ENCODE peak calls at places on chromosomes 2 and 18, in four cellular contexts. F is WTC11, W is HepG2, A is GM12878. X is an unnamed sample.

GRCh38 chr2:162153608-162154224 is 1.7 kb upstream of the GCG start:
- DNase-seq in F (peak; percentile 65), W (peak; percentile 56), A (no peak), X (peak; percentile 44)

GRCh38 chr2:166118180-166118579 is 9.6 kb downstream of the SCN1A start:
- DNase-seq in F (no peak), W (no peak), A (no peak), X (no peak)

GRCh38 chr2:225274751-225275150 is 124.8 kb upstream of the NYAP2 start:
- DNase-seq in F (no peak), W (no peak), A (no peak), X (no peak)

GRCh38 chr18:24063121-24063731 is 48.7 kb downstream of the TTC39C start:
- DNase-seq in F (no peak), W (peak; percentile 21), A (no peak), X (no peak)

GRCh38 chr2:162934191-162934590 is 95.6 kb upstream of the KCNH7 start:
- DNase-seq in F (no peak), W (no peak), A (no peak), X (no peak)

GRCh38 chr2:217366996-217367395 is 507.1 kb upstream of the TNP1 start:
- DNase-seq in F (no peak), W (no peak), A (no peak), X (no peak)

GRCh38 chr2:74577448-74577847 is 22.9 kb downstream of the DOK1 start:
- DNase-seq in F (no peak), W (no peak), A (no peak), X (no peak)

GRCh38 chr2:30628341-30628740 is 178.9 kb downstream of the CAPN13 start:
- DNase-seq in F (no peak), W (no peak), A (no peak), X (no peak)

GRCh38 chr2:8310557-8311455 is 371.1 kb upstream of the ID2 start:
- DNase-seq in F (no peak), W (no peak), A (no peak), X (no peak)

GRCh38 chr2:52431352-52431760 is 1336.2 kb upstream of the CHAC2 start:
- DNase-seq in F (no peak), W (no peak), A (no peak), X (no peak)

GRCh38 chr18:77711096-77711495 is 461.4 kb downstream of the GALR1 start:
- DNase-seq in F (no peak), W (no peak), A (no peak), X (no peak)

GRCh38 chr2:42001696-42002331 is 46.0 kb upstream of the PKDCC start:
- DNase-seq in F (no peak), W (no peak), A (no peak), X (no peak)

GRCh38 chr2:186543561-186544131 is 46.2 kb upstream of the ITGAV start:
- DNase-seq in F (no peak), W (no peak), A (no peak), X (no peak)

GRCh38 chr2:44774826-44775492 is 166.5 kb upstream of the SIX3 start:
- DNase-seq in F (no peak), W (no peak), A (no peak), X (no peak)

GRCh38 chr18:46174317-46175039 is 70.3 kb downstream of the HAUS1 start:
- DNase-seq in F (peak; percentile 53), W (no peak), A (no peak), X (peak; percentile 51)

GRCh38 chr2:203739351-203739750 is 32.9 kb downstream of the CD28 start:
- DNase-seq in F (no peak), W (no peak), A (no peak), X (no peak)

GRCh38 chr18:7729858-7730257 is 162.7 kb downstream of the PTPRM start:
- DNase-seq in F (no peak), W (no peak), A (no peak), X (no peak)

GRCh38 chr2:37782155-37782673 is 110.8 kb upstream of the CDC42EP3 start:
- DNase-seq in F (no peak), W (no peak), A (no peak), X (no peak)

GRCh38 chr2:28544405-28544914 is 48.6 kb downstream of the PLB1 start:
- DNase-seq in F (no peak), W (peak; percentile 92), A (no peak), X (peak; percentile 20)
- TF ChIP-seq CBFB in F (no peak), W (peak; percentile 63), A (no peak), X (no peak)

GRCh38 chr2:230793573-230794359 is 71.0 kb upstream of the ITM2C start:
- DNase-seq in F (no peak), W (no peak), A (no peak), X (no peak)
- TF ChIP-seq CBFB in F (no peak), W (no peak), A (peak; percentile 64), X (no peak)

GRCh38 chr2:236570081-236570979 is 705 bp downstream of the ACKR3 start:
- DNase-seq in F (no peak), W (no peak), A (no peak), X (no peak)

GRCh38 chr2:236568922-236569592 is 568 bp upstream of the ACKR3 start:
- DNase-seq in F (no peak), W (no peak), A (no peak), X (no peak)

GRCh38 chr2:236569593-236569973 is at the start of gene ACKR3:
- DNase-seq in F (peak; percentile 77), W (peak; percentile 41), A (peak; percentile 89), X (peak; percentile 11)

GRCh38 chr2:236566596-236566995 is 3.0 kb upstream of the ACKR3 start:
- DNase-seq in F (no peak), W (no peak), A (no peak), X (no peak)

DNA sequence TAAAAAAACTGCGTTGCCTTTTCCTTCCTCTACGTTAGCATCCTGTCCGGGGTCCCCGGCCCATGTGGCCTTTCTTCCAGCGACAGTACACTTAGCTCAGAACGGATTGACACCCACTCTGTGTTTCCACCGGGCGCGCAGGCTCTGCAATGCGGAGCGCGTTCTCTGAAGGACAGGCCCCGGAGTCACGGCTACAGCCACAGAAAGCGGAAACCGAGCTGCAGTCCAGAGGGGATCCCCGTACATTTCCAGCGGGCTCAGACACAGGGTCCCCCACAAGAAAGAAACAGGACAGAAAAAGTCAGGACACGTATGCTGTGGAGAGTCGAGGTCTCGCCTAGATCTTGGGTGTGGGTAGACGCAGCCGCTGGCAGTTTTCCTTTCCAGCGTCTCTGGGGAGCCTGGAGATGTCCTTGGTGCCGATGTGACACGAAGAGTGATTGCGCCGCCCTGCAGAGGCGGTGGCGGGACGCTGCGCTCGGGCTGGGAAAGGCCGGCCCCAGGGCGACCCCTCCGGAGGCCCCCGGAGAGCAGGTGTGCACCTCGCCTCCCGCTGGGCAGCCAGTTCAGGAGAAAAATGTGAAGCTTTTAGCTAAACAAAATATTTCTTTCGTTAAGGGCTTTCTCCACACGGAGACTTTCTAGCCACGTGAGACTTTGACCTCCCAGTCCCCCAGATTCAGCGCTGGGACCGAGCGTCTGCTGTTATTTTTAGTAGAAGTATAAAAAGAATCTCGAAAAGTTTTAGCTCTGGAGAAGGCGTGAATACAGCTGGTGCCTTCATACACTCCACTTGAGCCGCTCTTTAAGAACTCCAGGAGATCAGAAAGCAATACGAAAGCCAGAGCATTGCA is 1.3 kb upstream of the ACKR3 start:
- DNase-seq in F (no peak), W (no peak), A (no peak), X (no peak)
- TF ChIP-seq CBFB in F (no peak), W (no peak), A (peak; percentile 46), X (no peak)

GRCh38 chr2:65530547-65531320 is 98.3 kb upstream of the SPRED2 start:
- DNase-seq in F (no peak), W (no peak), A (no peak), X (no peak)
- TF ChIP-seq CBFB in F (no peak), W (no peak), A (no peak), X (no peak)